ENCODE peak calls at places on chromosomes 6 and 20, in five cellular contexts. A, J, W, N and C are unnamed samples.

GRCh38 chr6:109424946-109425345 is 15.5 kb downstream of the PPIL6 start:
- DNase-seq in J (no peak), A (no peak), W (no peak), N (no peak), C (no peak)

GRCh38 chr20:37244572-37244957 is 17.0 kb downstream of the GHRH start:
- DNase-seq in N (no peak), J (no peak), W (no peak), A (no peak), C (no peak)

GRCh38 chr20:59992531-59992930 is 34.3 kb downstream of the CDH26 start:
- DNase-seq in A (no peak), J (no peak), N (no peak), W (no peak), C (no peak)

GRCh38 chr6:109449064-109449788 is 6.3 kb downstream of the MICAL1 start:
- DNase-seq in J (no peak), N (no peak), A (peak), W (no peak), C (no peak)

GRCh38 chr6:82589509-82590206 is 226.0 kb downstream of the TPBG start:
- DNase-seq in J (peak), W (peak), N (no peak), A (no peak), C (no peak)

GRCh38 chr6:12115492-12115891 is 103.4 kb downstream of the HIVEP1 start:
- DNase-seq in A (no peak), J (no peak), N (no peak), W (no peak), C (no peak)

GRCh38 chr6:121435444-121436069 is at the start of gene GJA1:
- DNase-seq in N (peak), W (no peak), J (peak), A (no peak), C (peak)

GRCh38 chr20:2984028-2984501 is 59.4 kb upstream of the GNRH2 start:
- DNase-seq in W (peak), J (no peak), N (no peak), A (no peak), C (no peak)

GRCh38 chr6:1970151-1970561 is 275.2 kb downstream of the GMDS start:
- DNase-seq in N (no peak), W (no peak), J (no peak), A (no peak), C (no peak)

GRCh38 chr6:129694036-129694435 is 15.9 kb downstream of the ARHGAP18 start:
- DNase-seq in A (no peak), J (no peak), W (no peak), N (no peak), C (no peak)
- H3K27ac ChIP-seq in A (no peak), J (no peak), W (peak), N (no peak), C (no peak)

GRCh38 chr6:157672726-157673412 is 150.2 kb upstream of the SNX9 start:
- DNase-seq in A (peak), W (no peak), N (no peak), J (no peak), C (no peak)

GRCh38 chr6:157668690-157669089 is 154.4 kb upstream of the SNX9 start:
- DNase-seq in A (no peak), J (no peak), N (no peak), W (no peak), C (no peak)

GRCh38 chr6:157669747-157670216 is 153.3 kb upstream of the SNX9 start:
- DNase-seq in A (peak), W (no peak), N (peak), J (peak), C (peak)

GRCh38 chr6:157668034-157668401 is 155.0 kb upstream of the SNX9 start:
- DNase-seq in N (no peak), A (no peak), J (no peak), W (no peak), C (no peak)

GRCh38 chr6:157670466-157671186 is 152.4 kb upstream of the SNX9 start:
- DNase-seq in J (no peak), N (no peak), A (peak), W (no peak), C (no peak)
- H3K27ac ChIP-seq in J (no peak), N (peak), A (peak), W (no peak), C (no peak)

GRCh38 chr6:13495818-13496217 is 8.4 kb upstream of the GFOD1 start:
- DNase-seq in W (no peak), A (no peak), N (no peak), J (no peak), C (no peak)
- H3K27ac ChIP-seq in W (no peak), A (no peak), N (no peak), J (no peak), C (no peak)

GRCh38 chr6:167441653-167442644 is 117.1 kb downstream of the TTLL2 start:
- DNase-seq in N (no peak), A (no peak), J (peak), W (no peak), C (no peak)
- H3K27ac ChIP-seq in N (no peak), A (no peak), J (peak), W (no peak), C (no peak)

GRCh38 chr6:125718109-125718508 is 31.3 kb upstream of the HEY2 start:
- DNase-seq in W (no peak), A (no peak), N (no peak), J (no peak), C (no peak)
- H3K27ac ChIP-seq in W (no peak), A (no peak), N (no peak), J (no peak), C (no peak)

GRCh38 chr6:81491486-81492101 is 260.9 kb downstream of the TENT5A start:
- DNase-seq in A (no peak), J (no peak), W (no peak), N (no peak), C (no peak)

GRCh38 chr6:81484251-81484650 is 268.2 kb downstream of the TENT5A start:
- DNase-seq in A (no peak), N (no peak), J (no peak), W (no peak), C (no peak)

GRCh38 chr6:81485395-81485794 is 267.1 kb downstream of the TENT5A start:
- DNase-seq in J (no peak), W (no peak), A (no peak), N (no peak), C (no peak)

GRCh38 chr6:81487489-81487888 is 265.0 kb downstream of the TENT5A start:
- DNase-seq in J (no peak), N (peak), W (no peak), A (no peak), C (peak)

DNA sequence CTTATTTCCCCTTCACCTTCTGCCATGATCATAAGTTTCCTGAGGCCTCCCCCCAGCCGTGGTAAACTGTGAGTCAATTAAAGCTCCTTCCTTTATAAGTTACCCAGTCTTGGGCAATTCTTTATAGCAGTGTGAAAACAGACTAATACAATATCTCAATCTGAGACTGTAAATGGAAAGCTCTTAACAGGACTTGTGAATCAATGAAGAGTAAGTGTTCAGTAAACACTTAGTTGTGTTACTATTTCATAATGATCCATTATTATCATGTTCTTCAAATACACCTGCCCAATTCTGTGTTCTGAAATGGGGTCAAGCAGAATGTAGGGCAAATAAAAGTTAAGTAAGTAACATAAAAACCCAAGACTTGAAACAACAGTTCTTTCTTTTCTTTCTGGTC is 266.2 kb downstream of the TENT5A start:
- DNase-seq in A (no peak), W (no peak), J (no peak), N (no peak), C (no peak)
- H3K27ac ChIP-seq in A (no peak), W (no peak), J (no peak), N (no peak), C (no peak)